ENCODE peak calls at places on chromosomes 3 and 15, in four cellular contexts. T, V, L and R are unnamed samples.

GRCh38 chr3:60935709-60936108 is 315.5 kb downstream of the FHIT start:
- DNase-seq in V (no peak), L (no peak), T (no peak), R (no peak)

GRCh38 chr3:12901631-12902045 is 60.3 kb upstream of the RPL32 start:
- DNase-seq in V (no peak), T (peak; percentile 56), L (peak; percentile 21), R (no peak)

GRCh38 chr3:107845355-107846281 is 245.2 kb downstream of the CD47 start:
- DNase-seq in L (no peak), V (no peak), T (no peak), R (no peak)

GRCh38 chr3:187104342-187104741 is 35.0 kb downstream of the RPL39L start:
- DNase-seq in V (no peak), L (no peak), T (no peak), R (no peak)

GRCh38 chr3:34212671-34213070 is 414.2 kb downstream of the PDCD6IP start:
- DNase-seq in L (no peak), T (no peak), V (no peak), R (no peak)

GRCh38 chr15:101313041-101313761 is 18.2 kb upstream of the SNRPA1 start:
- DNase-seq in L (no peak), V (no peak), T (no peak), R (peak; percentile 11)

GRCh38 chr3:102941761-102942160 is 506.9 kb downstream of the ZPLD1 start:
- DNase-seq in L (no peak), T (no peak), V (no peak), R (no peak)

GRCh38 chr15:48520376-48521155 is 124.9 kb downstream of the FBN1 start:
- DNase-seq in L (peak; percentile 6), T (no peak), V (no peak), R (peak; percentile 68)

GRCh38 chr3:106068795-106069194 is 200.0 kb upstream of the CBLB start:
- DNase-seq in V (no peak), L (no peak), T (no peak), R (no peak)

GRCh38 chr3:165797551-165797950 is 39.7 kb downstream of the BCHE start:
- DNase-seq in T (no peak), L (no peak), V (no peak), R (no peak)

GRCh38 chr15:65470866-65471265 is 46.6 kb downstream of the DPP8 start:
- DNase-seq in T (peak; percentile 19), V (no peak), L (no peak), R (no peak)

GRCh38 chr15:68217341-68217740 is 12.2 kb downstream of the CLN6 start:
- DNase-seq in T (no peak), L (no peak), V (no peak), R (no peak)

GRCh38 chr15:77992356-77993222 is 84.9 kb downstream of the TBC1D2B start:
- DNase-seq in L (no peak), T (no peak), V (peak; percentile 74), R (no peak)

GRCh38 chr3:175274056-175274455 is 414.9 kb downstream of the NAALADL2 start:
- DNase-seq in T (no peak), L (no peak), V (peak; percentile 93), R (no peak)

GRCh38 chr15:65821070-65821469 is 29.0 kb upstream of the DENND4A start:
- DNase-seq in V (no peak), T (no peak), L (no peak), R (no peak)

GRCh38 chr15:90482124-90483011 is 47.4 kb upstream of the CRTC3 start:
- DNase-seq in T (peak; percentile 27), V (no peak), L (peak; percentile 80), R (peak; percentile 60)

GRCh38 chr3:119700269-119700919 is 2.4 kb upstream of the CFAP91 start:
- DNase-seq in L (peak; percentile 3), V (peak; percentile 74), T (no peak), R (no peak)

GRCh38 chr15:38154837-38155236 is 97.8 kb upstream of the SPRED1 start:
- DNase-seq in T (no peak), V (no peak), L (no peak), R (no peak)

GRCh38 chr3:183896610-183897009 is 11.9 kb upstream of the PARL start:
- DNase-seq in L (no peak), T (no peak), V (no peak), R (no peak)

GRCh38 chr3:185402561-185402960 is 39.6 kb downstream of the MAP3K13 start:
- DNase-seq in V (no peak), L (no peak), T (no peak), R (no peak)

GRCh38 chr3:186079925-186080324 is 29.0 kb downstream of the ETV5 start:
- DNase-seq in T (no peak), V (no peak), L (no peak), R (peak; percentile 22)

GRCh38 chr3:108041253-108041652 is 49.6 kb downstream of the CD47 start:
- DNase-seq in V (no peak), T (no peak), L (no peak), R (no peak)

GRCh38 chr3:117692416-117692995 is 982.9 kb downstream of the TUSC7 start:
- DNase-seq in V (no peak), T (no peak), L (no peak), R (no peak)

DNA sequence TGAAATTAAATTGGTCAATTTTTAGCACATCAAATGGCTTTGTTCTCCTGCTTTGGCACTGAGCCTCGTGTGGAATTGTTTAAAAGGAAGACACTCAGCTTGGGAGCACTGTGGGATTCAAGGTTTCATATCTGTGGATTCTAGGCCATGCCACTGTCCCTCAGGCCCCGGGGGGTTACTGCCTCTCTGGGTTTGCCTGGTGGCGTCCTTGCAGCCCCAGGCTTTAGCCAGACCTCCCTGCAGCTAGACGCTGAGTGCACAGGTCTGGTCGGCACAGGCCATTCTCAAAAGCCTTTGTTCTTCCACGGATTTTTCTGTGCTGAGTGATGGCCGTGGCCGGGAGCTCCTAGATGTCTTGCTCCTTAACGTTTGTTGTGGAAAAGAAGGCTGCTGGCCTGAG is 76.2 kb downstream of the CACNA2D3 start:
- DNase-seq in L (no peak), V (no peak), T (no peak), R (peak; percentile 18)
- TF ChIP-seq CREM in L (no peak), V (no peak), T (no peak), R (no peak)

GRCh38 chr3:148796799-148797198 is 30.8 kb upstream of the CPB1 start:
- DNase-seq in L (no peak), T (no peak), V (no peak), R (no peak)
- TF ChIP-seq CREM in L (no peak), T (no peak), V (no peak), R (no peak)

GRCh38 chr3:139848660-139849059 is 86.3 kb upstream of the CLSTN2 start:
- DNase-seq in V (no peak), L (no peak), T (no peak), R (no peak)

GRCh38 chr3:139846729-139847128 is 88.3 kb upstream of the CLSTN2 start:
- DNase-seq in V (no peak), L (no peak), T (no peak), R (no peak)
- TF ChIP-seq CREM in V (no peak), L (no peak), T (no peak), R (no peak)

GRCh38 chr3:9767418-9767817 is 2.3 kb downstream of the CAMK1 start:
- DNase-seq in V (no peak), T (no peak), L (no peak), R (no peak)

GRCh38 chr3:9769012-9769411 is 735 bp downstream of the CAMK1 start:
- DNase-seq in V (no peak), L (no peak), T (no peak), R (no peak)

GRCh38 chr3:9768376-9768775 is 1.4 kb downstream of the CAMK1 start:
- DNase-seq in T (no peak), V (no peak), L (peak; percentile 25), R (no peak)

GRCh38 chr3:9770276-9770812 is 597 bp upstream of the CAMK1 start:
- DNase-seq in T (no peak), L (peak; percentile 74), V (no peak), R (no peak)

DNA sequence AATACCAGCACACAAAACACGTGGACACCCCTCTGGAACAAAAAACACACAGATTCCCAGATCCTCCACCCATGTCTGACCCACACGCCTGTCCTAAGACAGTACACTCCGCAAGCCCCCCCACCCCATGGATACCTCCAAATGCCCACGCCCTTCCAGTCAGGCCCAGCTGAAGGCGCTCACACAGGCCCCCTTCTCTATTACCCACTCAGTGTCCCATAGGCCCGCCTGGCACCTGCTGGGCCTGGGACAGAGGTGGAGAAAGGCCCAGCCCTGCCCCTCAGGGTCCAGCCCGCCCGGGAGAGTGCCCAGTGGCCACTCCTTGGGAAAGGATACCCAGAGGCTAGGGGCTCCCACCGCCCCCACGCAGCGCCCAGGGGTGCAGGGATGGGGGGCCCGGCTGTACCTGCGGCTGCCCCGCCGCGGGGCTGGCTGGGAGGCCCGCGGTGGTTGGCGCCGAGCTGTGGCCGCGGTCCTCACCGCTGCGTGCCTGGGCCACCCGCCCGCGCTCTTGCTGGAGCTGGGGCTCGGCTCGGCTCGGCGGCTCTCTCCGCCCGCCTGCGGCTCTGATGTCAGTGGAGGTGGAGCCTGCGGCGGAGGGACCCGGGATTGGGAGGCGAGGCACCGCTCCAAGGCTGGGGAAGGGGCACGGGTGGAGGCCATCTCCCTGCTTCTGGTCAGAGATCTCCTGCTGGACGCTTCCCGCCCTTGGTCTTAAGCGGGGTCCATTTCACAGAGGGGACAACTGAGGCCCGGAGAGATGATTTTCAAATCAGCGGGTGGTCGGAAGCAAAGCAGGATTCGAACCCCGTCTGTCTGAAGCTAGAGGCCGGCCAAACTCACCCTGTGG is at the start of gene CAMK1:
- DNase-seq in T (peak; percentile 76), V (no peak), L (peak; percentile 45), R (peak; percentile 75)
- TF ChIP-seq CREM in T (no peak), V (no peak), L (no peak), R (no peak)

GRCh38 chr15:63465104-63465503 is 39.3 kb upstream of the USP3 start:
- DNase-seq in V (no peak), T (no peak), L (no peak), R (no peak)
- TF ChIP-seq CREM in V (no peak), T (no peak), L (no peak), R (no peak)

DNA sequence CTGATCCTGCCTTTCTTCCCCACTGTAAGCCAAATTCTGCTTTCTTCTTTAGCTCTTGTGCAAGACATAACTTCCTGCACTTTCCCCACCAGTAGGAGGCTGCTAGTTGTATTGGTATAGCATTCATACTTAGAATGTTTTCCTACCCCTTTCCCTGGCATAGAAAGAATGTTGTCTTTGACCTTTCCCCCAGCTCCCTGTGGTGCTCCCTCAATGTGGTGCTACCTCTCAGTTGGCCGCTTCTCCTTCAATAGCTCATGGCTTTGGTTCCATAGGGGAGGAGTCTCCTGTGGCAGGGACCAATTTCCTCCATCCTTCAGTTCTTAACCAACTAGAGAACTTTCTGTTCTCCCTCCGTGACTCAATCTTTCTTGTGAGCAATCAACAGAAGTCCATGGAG is 67.5 kb upstream of the AKAP13 start:
- DNase-seq in V (no peak), T (no peak), L (peak; percentile 41), R (no peak)
- TF ChIP-seq CREM in V (no peak), T (no peak), L (no peak), R (no peak)